ENCODE peak calls at places on chromosomes 3 and 15, in nine cellular contexts. One of them, this sample, is unnamed.

GRCh38 chr3:71905426-71905825 is 120.5 kb upstream of the PROK2 start:
- DNase-seq in lower lobe of right lung: peak; percentile 66
- DNase-seq in tibial nerve: no peak
- DNase-seq in thoracic aorta: no peak
- DNase-seq in CD8-positive, alpha-beta memory T cell: no peak
- DNase-seq in heart right ventricle: no peak
- DNase-seq in cardiac muscle cell: no peak
- DNase-seq in heart left ventricle: no peak
- DNase-seq in left ventricle myocardium inferior: no peak
- DNase-seq in this sample: no peak

GRCh38 chr15:71629147-71629760 is 181.1 kb upstream of the NR2E3 start:
- DNase-seq in lower lobe of right lung: no peak
- DNase-seq in tibial nerve: no peak
- DNase-seq in thoracic aorta: no peak
- DNase-seq in CD8-positive, alpha-beta memory T cell: no peak
- DNase-seq in heart right ventricle: no peak
- DNase-seq in cardiac muscle cell: no peak
- DNase-seq in heart left ventricle: no peak
- DNase-seq in left ventricle myocardium inferior: no peak
- DNase-seq in this sample: no peak

GRCh38 chr3:106514431-106514830 is 645.6 kb upstream of the CBLB start:
- DNase-seq in lower lobe of right lung: no peak
- DNase-seq in tibial nerve: no peak
- DNase-seq in thoracic aorta: no peak
- DNase-seq in CD8-positive, alpha-beta memory T cell: no peak
- DNase-seq in heart right ventricle: no peak
- DNase-seq in cardiac muscle cell: no peak
- DNase-seq in heart left ventricle: no peak
- DNase-seq in left ventricle myocardium inferior: no peak
- DNase-seq in this sample: no peak

GRCh38 chr3:52183786-52184445 is 14.0 kb upstream of the ALAS1 start:
- DNase-seq in lower lobe of right lung: no peak
- DNase-seq in tibial nerve: no peak
- DNase-seq in thoracic aorta: no peak
- DNase-seq in CD8-positive, alpha-beta memory T cell: no peak
- DNase-seq in heart right ventricle: peak; percentile 65
- DNase-seq in cardiac muscle cell: no peak
- DNase-seq in heart left ventricle: peak; percentile 73
- DNase-seq in left ventricle myocardium inferior: peak; percentile 46
- DNase-seq in this sample: no peak

GRCh38 chr3:30440880-30441279 is 165.5 kb upstream of the TGFBR2 start:
- DNase-seq in lower lobe of right lung: no peak
- DNase-seq in tibial nerve: peak; percentile 17
- DNase-seq in thoracic aorta: peak; percentile 20
- DNase-seq in CD8-positive, alpha-beta memory T cell: no peak
- DNase-seq in heart right ventricle: peak; percentile 44
- DNase-seq in cardiac muscle cell: peak; percentile 90
- DNase-seq in heart left ventricle: no peak
- DNase-seq in left ventricle myocardium inferior: no peak
- DNase-seq in this sample: no peak

GRCh38 chr3:82977871-82978270 is 1216.4 kb upstream of the GBE1 start:
- DNase-seq in lower lobe of right lung: no peak
- DNase-seq in tibial nerve: no peak
- DNase-seq in thoracic aorta: no peak
- DNase-seq in CD8-positive, alpha-beta memory T cell: no peak
- DNase-seq in heart right ventricle: no peak
- DNase-seq in cardiac muscle cell: no peak
- DNase-seq in heart left ventricle: no peak
- DNase-seq in left ventricle myocardium inferior: no peak
- DNase-seq in this sample: no peak

GRCh38 chr3:48410205-48411040 is 19.5 kb downstream of the PLXNB1 start:
- DNase-seq in lower lobe of right lung: peak; percentile 27
- DNase-seq in tibial nerve: peak; percentile 13
- DNase-seq in thoracic aorta: no peak
- DNase-seq in CD8-positive, alpha-beta memory T cell: no peak
- DNase-seq in heart right ventricle: no peak
- DNase-seq in cardiac muscle cell: no peak
- DNase-seq in heart left ventricle: no peak
- DNase-seq in left ventricle myocardium inferior: no peak
- DNase-seq in this sample: no peak

GRCh38 chr15:73369073-73369694 is 426 bp upstream of the HCN4 start:
- DNase-seq in lower lobe of right lung: no peak
- DNase-seq in tibial nerve: no peak
- DNase-seq in thoracic aorta: no peak
- DNase-seq in CD8-positive, alpha-beta memory T cell: no peak
- DNase-seq in heart right ventricle: no peak
- DNase-seq in cardiac muscle cell: no peak
- DNase-seq in heart left ventricle: no peak
- DNase-seq in left ventricle myocardium inferior: no peak
- DNase-seq in this sample: no peak

GRCh38 chr3:114365268-114365667 is 71.4 kb downstream of the TIGIT start:
- DNase-seq in lower lobe of right lung: no peak
- DNase-seq in tibial nerve: no peak
- DNase-seq in thoracic aorta: no peak
- DNase-seq in CD8-positive, alpha-beta memory T cell: no peak
- DNase-seq in heart right ventricle: no peak
- DNase-seq in cardiac muscle cell: peak; percentile 51
- DNase-seq in heart left ventricle: no peak
- DNase-seq in left ventricle myocardium inferior: no peak
- DNase-seq in this sample: no peak

GRCh38 chr3:168051579-168052183 is 44.0 kb downstream of the GOLIM4 start:
- DNase-seq in lower lobe of right lung: no peak
- DNase-seq in tibial nerve: no peak
- DNase-seq in thoracic aorta: no peak
- DNase-seq in CD8-positive, alpha-beta memory T cell: no peak
- DNase-seq in heart right ventricle: no peak
- DNase-seq in cardiac muscle cell: peak; percentile 49
- DNase-seq in heart left ventricle: no peak
- DNase-seq in left ventricle myocardium inferior: no peak
- DNase-seq in this sample: peak; percentile 31

GRCh38 chr3:146542179-146542578 is 2.2 kb downstream of the PLSCR1 start:
- DNase-seq in lower lobe of right lung: no peak
- DNase-seq in tibial nerve: no peak
- DNase-seq in thoracic aorta: no peak
- DNase-seq in CD8-positive, alpha-beta memory T cell: no peak
- DNase-seq in heart right ventricle: no peak
- DNase-seq in cardiac muscle cell: peak; percentile 87
- DNase-seq in heart left ventricle: no peak
- DNase-seq in left ventricle myocardium inferior: no peak
- DNase-seq in this sample: no peak

GRCh38 chr3:9947025-9947995 is 4.9 kb downstream of the PRRT3 start:
- DNase-seq in lower lobe of right lung: peak; percentile 86
- DNase-seq in tibial nerve: peak; percentile 31
- DNase-seq in thoracic aorta: no peak
- DNase-seq in CD8-positive, alpha-beta memory T cell: no peak
- DNase-seq in heart right ventricle: peak; percentile 48
- DNase-seq in cardiac muscle cell: peak; percentile 78
- DNase-seq in heart left ventricle: peak; percentile 84
- DNase-seq in left ventricle myocardium inferior: peak; percentile 72
- DNase-seq in this sample: peak; percentile 87

GRCh38 chr15:69388259-69388658 is 25.9 kb upstream of the KIF23 start:
- DNase-seq in lower lobe of right lung: no peak
- DNase-seq in tibial nerve: no peak
- DNase-seq in thoracic aorta: no peak
- DNase-seq in CD8-positive, alpha-beta memory T cell: no peak
- DNase-seq in heart right ventricle: no peak
- DNase-seq in cardiac muscle cell: no peak
- DNase-seq in heart left ventricle: peak; percentile 47
- DNase-seq in left ventricle myocardium inferior: no peak
- DNase-seq in this sample: no peak

GRCh38 chr3:152151216-152151874 is 117.4 kb upstream of the MBNL1 start:
- DNase-seq in lower lobe of right lung: no peak
- DNase-seq in tibial nerve: no peak
- DNase-seq in thoracic aorta: no peak
- DNase-seq in CD8-positive, alpha-beta memory T cell: no peak
- DNase-seq in heart right ventricle: no peak
- DNase-seq in cardiac muscle cell: no peak
- DNase-seq in heart left ventricle: no peak
- DNase-seq in left ventricle myocardium inferior: no peak
- DNase-seq in this sample: no peak

GRCh38 chr15:100183921-100184480 is 157.8 kb downstream of the ADAMTS17 start:
- DNase-seq in lower lobe of right lung: no peak
- DNase-seq in tibial nerve: no peak
- DNase-seq in thoracic aorta: no peak
- DNase-seq in CD8-positive, alpha-beta memory T cell: no peak
- DNase-seq in heart right ventricle: no peak
- DNase-seq in cardiac muscle cell: no peak
- DNase-seq in heart left ventricle: no peak
- DNase-seq in left ventricle myocardium inferior: no peak
- DNase-seq in this sample: no peak

GRCh38 chr15:74885461-74885860 is 4.4 kb upstream of the MPI start:
- DNase-seq in lower lobe of right lung: no peak
- DNase-seq in tibial nerve: no peak
- DNase-seq in thoracic aorta: no peak
- DNase-seq in CD8-positive, alpha-beta memory T cell: no peak
- DNase-seq in heart right ventricle: no peak
- DNase-seq in cardiac muscle cell: no peak
- DNase-seq in heart left ventricle: no peak
- DNase-seq in left ventricle myocardium inferior: no peak
- DNase-seq in this sample: no peak

GRCh38 chr15:74891469-74891868 is 1.6 kb downstream of the MPI start:
- DNase-seq in lower lobe of right lung: no peak
- DNase-seq in tibial nerve: no peak
- DNase-seq in thoracic aorta: no peak
- DNase-seq in CD8-positive, alpha-beta memory T cell: no peak
- DNase-seq in heart right ventricle: no peak
- DNase-seq in cardiac muscle cell: no peak
- DNase-seq in heart left ventricle: no peak
- DNase-seq in left ventricle myocardium inferior: no peak
- DNase-seq in this sample: peak; percentile 97

GRCh38 chr15:74889882-74890768 is at the start of gene MPI:
- DNase-seq in lower lobe of right lung: peak; percentile 92
- DNase-seq in tibial nerve: peak; percentile 69
- DNase-seq in thoracic aorta: peak; percentile 49
- DNase-seq in CD8-positive, alpha-beta memory T cell: peak; percentile 75
- DNase-seq in heart right ventricle: peak; percentile 84
- DNase-seq in cardiac muscle cell: peak; percentile 83
- DNase-seq in heart left ventricle: peak; percentile 93
- DNase-seq in left ventricle myocardium inferior: peak; percentile 88
- DNase-seq in this sample: peak; percentile 87

GRCh38 chr15:74889390-74889881 is 406 bp upstream of the MPI start:
- DNase-seq in lower lobe of right lung: peak; percentile 59
- DNase-seq in tibial nerve: no peak
- DNase-seq in thoracic aorta: no peak
- DNase-seq in CD8-positive, alpha-beta memory T cell: no peak
- DNase-seq in heart right ventricle: peak; percentile 59
- DNase-seq in cardiac muscle cell: peak; percentile 54
- DNase-seq in heart left ventricle: peak; percentile 74
- DNase-seq in left ventricle myocardium inferior: peak; percentile 57
- DNase-seq in this sample: peak; percentile 49

DNA sequence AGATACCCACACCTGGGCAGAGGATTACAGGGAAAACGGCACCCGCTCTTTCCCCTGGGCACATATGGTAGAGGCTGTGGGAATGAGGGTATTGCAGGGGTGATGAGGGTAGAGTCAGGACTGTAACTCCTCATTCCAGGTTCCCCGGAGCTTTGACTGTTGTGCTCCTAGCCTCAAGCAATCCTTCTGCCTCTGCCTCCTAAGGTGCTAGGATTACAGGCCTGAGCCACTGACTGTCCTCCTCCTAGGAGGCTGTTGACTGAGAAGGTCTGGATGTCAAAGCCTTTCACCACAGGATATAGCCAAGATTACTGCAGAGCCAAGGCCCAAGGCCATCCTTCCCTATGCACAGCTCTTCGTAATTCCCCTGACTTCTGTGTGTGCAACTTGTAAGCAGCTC is 1.1 kb upstream of the MPI start:
- DNase-seq in lower lobe of right lung: no peak
- DNase-seq in tibial nerve: no peak
- DNase-seq in thoracic aorta: no peak
- DNase-seq in CD8-positive, alpha-beta memory T cell: no peak
- DNase-seq in heart right ventricle: no peak
- DNase-seq in cardiac muscle cell: no peak
- DNase-seq in heart left ventricle: no peak
- DNase-seq in left ventricle myocardium inferior: no peak
- DNase-seq in this sample: no peak
- H3K4me3 ChIP-seq in lower lobe of right lung: no peak overlapping the region
- H3K4me3 ChIP-seq in tibial nerve: no peak overlapping the region
- H3K4me3 ChIP-seq in thoracic aorta: no peak overlapping the region
- H3K4me3 ChIP-seq in CD8-positive, alpha-beta memory T cell: no peak overlapping the region
- H3K4me3 ChIP-seq in heart right ventricle: no peak overlapping the region
- H3K4me3 ChIP-seq in cardiac muscle cell: no peak overlapping the region
- H3K4me3 ChIP-seq in heart left ventricle: no peak overlapping the region
- H3K4me3 ChIP-seq in left ventricle myocardium inferior: peak overlapping the region; percentile 96
- H3K4me3 ChIP-seq in this sample: no peak overlapping the region

GRCh38 chr15:48733615-48734014 is 77.3 kb downstream of the CEP152 start:
- DNase-seq in lower lobe of right lung: no peak
- DNase-seq in tibial nerve: no peak
- DNase-seq in thoracic aorta: no peak
- DNase-seq in CD8-positive, alpha-beta memory T cell: no peak
- DNase-seq in heart right ventricle: no peak
- DNase-seq in cardiac muscle cell: no peak
- DNase-seq in heart left ventricle: no peak
- DNase-seq in left ventricle myocardium inferior: no peak
- DNase-seq in this sample: no peak

GRCh38 chr15:48730506-48730905 is 80.4 kb downstream of the CEP152 start:
- DNase-seq in lower lobe of right lung: no peak
- DNase-seq in tibial nerve: no peak
- DNase-seq in thoracic aorta: no peak
- DNase-seq in CD8-positive, alpha-beta memory T cell: no peak
- DNase-seq in heart right ventricle: no peak
- DNase-seq in cardiac muscle cell: no peak
- DNase-seq in heart left ventricle: no peak
- DNase-seq in left ventricle myocardium inferior: no peak
- DNase-seq in this sample: no peak
- H3K27ac ChIP-seq in lower lobe of right lung: no peak overlapping the region
- H3K27ac ChIP-seq in tibial nerve: no peak overlapping the region
- H3K27ac ChIP-seq in thoracic aorta: no peak overlapping the region
- H3K27ac ChIP-seq in CD8-positive, alpha-beta memory T cell: no peak overlapping the region
- H3K27ac ChIP-seq in heart right ventricle: no peak overlapping the region
- H3K27ac ChIP-seq in cardiac muscle cell: no peak overlapping the region
- H3K27ac ChIP-seq in heart left ventricle: no peak overlapping the region
- H3K27ac ChIP-seq in left ventricle myocardium inferior: no peak overlapping the region
- H3K27ac ChIP-seq in this sample: no peak overlapping the region

GRCh38 chr3:177885063-177885462 is 651.2 kb upstream of the KCNMB2 start:
- DNase-seq in lower lobe of right lung: no peak
- DNase-seq in tibial nerve: no peak
- DNase-seq in thoracic aorta: no peak
- DNase-seq in CD8-positive, alpha-beta memory T cell: no peak
- DNase-seq in heart right ventricle: no peak
- DNase-seq in cardiac muscle cell: no peak
- DNase-seq in heart left ventricle: no peak
- DNase-seq in left ventricle myocardium inferior: no peak
- DNase-seq in this sample: no peak
- H3K4me1 ChIP-seq in lower lobe of right lung: no peaks in the 10 kb centered on the region
- H3K4me1 ChIP-seq in tibial nerve: peaks cover 4% of the 10 kb centered on the region
- H3K4me1 ChIP-seq in thoracic aorta: peaks cover 14% of the 10 kb centered on the region
- H3K4me1 ChIP-seq in CD8-positive, alpha-beta memory T cell: no peaks in the 10 kb centered on the region
- H3K4me1 ChIP-seq in heart right ventricle: peaks cover 9% of the 10 kb centered on the region
- H3K4me1 ChIP-seq in cardiac muscle cell: no peaks in the 10 kb centered on the region
- H3K4me1 ChIP-seq in heart left ventricle: no peaks in the 10 kb centered on the region
- H3K4me1 ChIP-seq in left ventricle myocardium inferior: peaks cover 8% of the 10 kb centered on the region
- H3K4me1 ChIP-seq in this sample: no peaks in the 10 kb centered on the region

DNA sequence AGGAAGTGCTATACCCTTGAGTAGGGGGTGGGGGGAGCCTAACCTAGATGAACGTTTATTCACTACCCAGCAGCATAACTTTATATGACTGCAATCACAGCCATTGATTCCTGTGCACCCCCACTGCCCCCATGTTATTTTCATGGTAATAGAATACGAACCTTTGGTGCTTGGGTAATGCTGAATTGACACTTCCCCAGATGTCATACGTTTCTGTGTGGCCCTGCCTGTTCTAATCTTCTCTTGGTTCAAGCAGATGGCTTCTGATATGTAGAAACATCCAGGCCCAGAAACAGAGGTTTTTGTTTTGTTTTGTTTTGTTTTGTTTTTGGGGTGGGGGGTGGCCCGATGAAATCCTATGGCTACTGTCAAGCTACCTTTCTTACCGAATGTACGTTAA is 237.9 kb upstream of the TOPAZ1 start:
- DNase-seq in lower lobe of right lung: no peak
- DNase-seq in tibial nerve: no peak
- DNase-seq in thoracic aorta: no peak
- DNase-seq in CD8-positive, alpha-beta memory T cell: no peak
- DNase-seq in heart right ventricle: no peak
- DNase-seq in cardiac muscle cell: no peak
- DNase-seq in heart left ventricle: no peak
- DNase-seq in left ventricle myocardium inferior: no peak
- DNase-seq in this sample: no peak
- H3K4me3 ChIP-seq in lower lobe of right lung: no peak overlapping the region
- H3K4me3 ChIP-seq in tibial nerve: no peak overlapping the region
- H3K4me3 ChIP-seq in thoracic aorta: no peak overlapping the region
- H3K4me3 ChIP-seq in CD8-positive, alpha-beta memory T cell: no peak overlapping the region
- H3K4me3 ChIP-seq in heart right ventricle: no peak overlapping the region
- H3K4me3 ChIP-seq in cardiac muscle cell: no peak overlapping the region
- H3K4me3 ChIP-seq in heart left ventricle: no peak overlapping the region
- H3K4me3 ChIP-seq in left ventricle myocardium inferior: no peak overlapping the region
- H3K4me3 ChIP-seq in this sample: no peak overlapping the region

This sample was measured in small intestine.